ENCODE peak calls at places on chromosomes 11 and 22, in four cellular contexts. T is neural progenitor cell, S is sigmoid colon, C is right lobe of liver. W is an unnamed sample. For H3K27me3, H3K4me1 and H3K36me3, the result is how much of the 10 kb centered on the place peaks cover.

GRCh38 chr11:68954970-68955958 is 25.5 kb downstream of the MRGPRD start:
- DNase-seq in T (no peak), S (peak), C (no peak), W (no peak)

GRCh38 chr22:41992496-41992895 is 6.1 kb upstream of the WBP2NL start:
- DNase-seq in T (no peak), S (no peak), C (no peak), W (no peak)

GRCh38 chr11:66172146-66172545 is 96.3 kb upstream of the RAB1B start:
- DNase-seq in T (no peak), S (no peak), C (no peak), W (no peak)

GRCh38 chr11:1500466-1501420 is 14.2 kb upstream of the MOB2 start:
- DNase-seq in T (no peak), S (peak), C (peak), W (no peak)

GRCh38 chr22:49961601-49962011 is 1.0 kb downstream of the PIM3 start:
- DNase-seq in T (peak), S (no peak), C (peak), W (no peak)

GRCh38 chr11:78041843-78042455 is 18.9 kb upstream of the KCTD14 start:
- DNase-seq in T (no peak), S (no peak), C (no peak), W (no peak)

GRCh38 chr11:94545641-94546470 is 2.1 kb downstream of the FUT4 start:
- DNase-seq in T (no peak), S (no peak), C (no peak), W (peak)

GRCh38 chr22:23520875-23521441 is 59.1 kb downstream of the IGLL1 start:
- DNase-seq in T (peak), S (peak), C (peak), W (no peak)

GRCh38 chr11:113384551-113384950 is 3.0 kb upstream of the ANKK1 start:
- DNase-seq in T (no peak), S (no peak), C (no peak), W (no peak)

GRCh38 chr22:25765016-25765367 is 23.0 kb downstream of the MYO18B start:
- DNase-seq in T (no peak), S (no peak), C (no peak), W (no peak)

DNA sequence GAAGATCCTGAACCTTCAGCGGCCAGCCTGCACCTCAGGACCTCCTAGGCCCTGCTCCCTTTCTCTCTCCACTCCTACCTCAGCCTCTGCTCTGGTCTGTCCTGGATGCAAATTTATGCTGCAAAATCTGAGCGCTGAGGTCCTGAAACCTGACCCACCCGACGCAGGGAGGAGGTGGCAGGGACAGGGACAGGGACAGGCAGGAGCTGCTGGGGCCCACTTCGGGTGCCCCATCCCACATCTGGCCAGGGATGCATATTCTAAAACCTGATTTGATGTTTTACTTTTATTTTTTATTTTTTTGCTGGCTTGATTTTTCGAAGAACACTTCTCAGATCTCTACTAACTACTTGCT is 571 bp upstream of the PVALB start:
- DNase-seq in T (peak), S (no peak), C (no peak), W (peak)
- H3K27me3 ChIP-seq in T (half or more), S (half or more), C (under half), W (half or more)

GRCh38 chr11:74696932-74697687 is 34.1 kb downstream of the CHRDL2 start:
- DNase-seq in T (peak), S (peak), C (peak), W (peak)
- H3K4me1 ChIP-seq in T (under half), S (under half), C (under half), W (under half)

GRCh38 chr11:44128729-44129128 is 33.3 kb downstream of the EXT2 start:
- DNase-seq in T (no peak), S (no peak), C (no peak), W (no peak)

GRCh38 chr11:44130751-44131150 is 35.3 kb downstream of the EXT2 start:
- DNase-seq in T (no peak), S (no peak), C (no peak), W (no peak)

GRCh38 chr11:44127130-44127529 is 31.7 kb downstream of the EXT2 start:
- DNase-seq in T (no peak), S (no peak), C (no peak), W (no peak)

GRCh38 chr11:44125598-44125997 is 30.1 kb downstream of the EXT2 start:
- DNase-seq in T (no peak), S (no peak), C (no peak), W (no peak)

DNA sequence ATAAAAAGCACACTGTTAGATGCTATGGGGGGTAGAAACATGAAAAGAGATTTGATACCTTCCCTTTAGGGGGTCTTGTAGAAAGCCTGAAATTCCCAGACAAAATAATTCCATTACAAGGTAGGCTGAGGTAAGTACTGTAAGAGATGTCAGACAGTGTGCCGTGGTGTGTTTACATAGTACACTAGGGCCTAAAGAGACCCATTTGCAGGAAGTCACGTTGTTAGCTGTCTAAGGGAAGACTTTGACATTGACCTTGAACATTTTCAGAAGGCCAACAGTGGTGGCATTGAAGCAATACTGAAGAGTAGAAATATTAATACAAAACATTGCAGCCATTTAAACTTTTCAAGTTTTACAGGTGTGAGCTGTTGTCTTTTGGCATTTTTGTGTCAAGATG is 30.8 kb downstream of the EXT2 start:
- DNase-seq in T (no peak), S (no peak), C (no peak), W (no peak)
- H3K36me3 ChIP-seq in T (under half), S (half or more), C (under half), W (under half)

GRCh38 chr22:37082251-37082650 is 27.3 kb downstream of the TMPRSS6 start:
- DNase-seq in T (no peak), S (no peak), C (no peak), W (no peak)
- H3K27me3 ChIP-seq in T (under half), S (under half), C (under half), W (under half)